ENCODE peak calls at places on chromosomes 13 and 19, in eight cellular contexts. F, E, W, X, T, B, N and L are unnamed samples. For H3K27me3, the result is how much of the 10 kb centered on the place peaks cover.

GRCh38 chr19:51799998-51800848 is 5.3 kb downstream of the FPR3 start:
- DNase-seq in N (peak), B (peak), F (no peak), X (no peak), W (no peak), E (no peak), T (no peak), L (no peak)

GRCh38 chr13:23506821-23507210 is 63.4 kb upstream of the TNFRSF19 start:
- DNase-seq in F (no peak), T (peak), W (no peak), E (no peak), B (no peak), N (no peak), X (no peak), L (no peak)

GRCh38 chr19:3413796-3414327 is 47.5 kb downstream of the NFIC start:
- DNase-seq in N (peak), E (no peak), F (no peak), W (no peak), X (no peak), B (no peak), T (peak), L (no peak)

GRCh38 chr19:3137139-3137538 is 1.3 kb downstream of the GNA15 start:
- DNase-seq in N (no peak), B (no peak), W (no peak), E (no peak), F (no peak), X (no peak), T (no peak), L (no peak)

GRCh38 chr19:32367948-32368536 is 22.6 kb downstream of the ZNF507 start:
- DNase-seq in N (no peak), X (no peak), E (no peak), W (no peak), T (no peak), F (no peak), B (no peak), L (no peak)

GRCh38 chr19:43581467-43581866 is 5.9 kb downstream of the PINLYP start:
- DNase-seq in B (no peak), T (no peak), X (no peak), N (no peak), W (no peak), F (no peak), E (no peak), L (no peak)

GRCh38 chr13:76759877-76760276 is 126.3 kb downstream of the KCTD12 start:
- DNase-seq in N (no peak), F (no peak), E (no peak), W (no peak), X (no peak), B (no peak), T (no peak), L (no peak)

GRCh38 chr13:26710166-26710565 is 50.4 kb downstream of the GPR12 start:
- DNase-seq in N (no peak), W (no peak), T (no peak), X (no peak), B (no peak), F (no peak), E (peak), L (no peak)

GRCh38 chr13:67148219-67148583 is 81.9 kb downstream of the PCDH9 start:
- DNase-seq in F (no peak), E (no peak), T (no peak), W (no peak), B (no peak), X (no peak), N (no peak), L (no peak)

GRCh38 chr19:17259118-17259780 is 5.3 kb downstream of the USHBP1 start:
- DNase-seq in X (no peak), N (no peak), F (no peak), W (no peak), B (no peak), E (no peak), T (no peak), L (no peak)

GRCh38 chr19:35347171-35347929 is at the start of gene FFAR1:
- DNase-seq in T (no peak), X (no peak), W (no peak), F (peak), E (no peak), B (peak), N (no peak), L (no peak)

GRCh38 chr13:114073881-114074551 is 58.4 kb downstream of the RASA3 start:
- DNase-seq in N (no peak), E (no peak), W (no peak), B (no peak), F (no peak), T (no peak), X (no peak), L (no peak)

GRCh38 chr13:67772807-67773453 is 542.8 kb upstream of the PCDH9 start:
- DNase-seq in T (no peak), F (no peak), W (no peak), N (no peak), X (no peak), B (no peak), E (no peak), L (no peak)

GRCh38 chr13:21673592-21674270 is 2.9 kb downstream of the FGF9 start:
- DNase-seq in W (no peak), N (no peak), X (no peak), F (no peak), T (peak), B (peak), E (peak), L (no peak)

GRCh38 chr13:21671793-21672680 is 1.2 kb downstream of the FGF9 start:
- DNase-seq in B (no peak), E (peak), F (no peak), X (no peak), T (peak), N (no peak), W (no peak), L (no peak)

GRCh38 chr13:21670883-21671792 is at the start of gene FGF9:
- DNase-seq in F (peak), N (peak), T (peak), W (peak), B (peak), E (peak), X (peak), L (no peak)

GRCh38 chr13:21674271-21675009 is 3.6 kb downstream of the FGF9 start:
- DNase-seq in E (peak), B (peak), X (no peak), W (no peak), T (peak), F (no peak), N (no peak), L (no peak)

DNA sequence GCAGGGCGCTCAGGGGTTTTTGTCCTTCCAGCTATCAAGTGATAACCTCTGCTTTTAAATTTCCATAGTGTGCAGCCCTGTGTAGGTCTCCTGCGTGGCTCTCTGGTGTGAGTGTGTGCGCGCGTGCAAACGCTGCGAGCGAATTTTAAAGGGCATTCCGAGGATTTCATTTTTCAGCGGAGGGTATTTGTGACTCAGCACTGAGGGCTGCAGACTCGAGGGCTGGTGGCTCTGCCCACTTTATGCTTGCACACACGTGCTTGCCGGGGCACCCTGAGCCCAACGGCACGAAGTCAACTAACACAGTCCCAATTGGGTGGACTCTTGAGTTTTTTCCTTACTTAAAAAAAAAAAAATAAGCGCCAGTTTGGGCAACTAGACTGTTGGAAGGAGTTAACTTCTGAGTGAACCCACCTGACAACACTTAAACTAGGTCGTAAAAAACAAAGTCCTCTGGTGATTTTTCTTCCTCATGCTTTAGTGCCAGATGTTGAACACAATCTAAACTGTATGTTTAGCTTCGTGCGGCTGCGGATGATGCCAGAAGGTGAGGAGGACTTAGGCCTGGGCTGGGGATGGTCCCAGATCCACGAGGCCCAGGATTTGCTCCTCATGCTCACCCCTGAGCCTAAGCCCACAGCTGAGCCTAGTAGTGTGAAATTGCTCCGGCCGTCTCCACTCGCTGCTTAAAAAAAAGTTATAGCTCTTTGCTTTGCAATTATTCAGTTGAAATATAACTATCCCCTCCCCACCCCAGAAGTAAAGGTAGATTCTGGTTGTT is 2.1 kb downstream of the FGF9 start:
- DNase-seq in E (no peak), F (no peak), W (no peak), X (no peak), T (no peak), B (no peak), N (no peak), L (no peak)
- H3K27me3 ChIP-seq in E (half or more), F (under half), W (under half), X (half or more), T (half or more), B (under half), N (half or more), L (under half)

GRCh38 chr13:48296528-48296927 is 7.0 kb upstream of the RB1 start:
- DNase-seq in E (no peak), F (no peak), W (no peak), T (no peak), B (no peak), N (no peak), X (no peak), L (no peak)

GRCh38 chr13:48291730-48292129 is 11.8 kb upstream of the RB1 start:
- DNase-seq in B (no peak), E (no peak), T (no peak), F (no peak), X (no peak), N (peak), W (no peak), L (no peak)

GRCh38 chr13:48294670-48295069 is 8.9 kb upstream of the RB1 start:
- DNase-seq in T (no peak), E (no peak), F (no peak), N (peak), X (no peak), B (no peak), W (no peak), L (no peak)

GRCh38 chr13:48295271-48295670 is 8.3 kb upstream of the RB1 start:
- DNase-seq in B (no peak), T (no peak), N (no peak), X (no peak), F (no peak), E (no peak), W (no peak), L (no peak)

GRCh38 chr13:48292650-48293049 is 10.9 kb upstream of the RB1 start:
- DNase-seq in T (no peak), W (no peak), N (peak), B (no peak), E (no peak), X (no peak), F (no peak), L (no peak)
- H3K4me3 ChIP-seq in T (no peak), W (no peak), N (no peak), B (no peak), E (no peak), X (no peak), F (no peak), L (no peak)

GRCh38 chr19:41206456-41206855 is 12.6 kb upstream of the AXL start:
- DNase-seq in W (no peak), B (no peak), X (no peak), N (no peak), F (no peak), E (no peak), T (no peak), L (no peak)

GRCh38 chr19:41203371-41203770 is 10.4 kb downstream of the CYP2S1 start:
- DNase-seq in W (no peak), X (no peak), N (no peak), B (no peak), E (no peak), F (no peak), T (no peak), L (no peak)

GRCh38 chr19:41205995-41206394 is 13.0 kb downstream of the CYP2S1 start:
- DNase-seq in W (no peak), N (no peak), E (no peak), X (no peak), B (no peak), T (no peak), F (no peak), L (no peak)

GRCh38 chr19:41206926-41207750 is 11.9 kb upstream of the AXL start:
- DNase-seq in X (no peak), N (no peak), E (peak), F (no peak), B (peak), W (no peak), T (no peak), L (no peak)
- TF ChIP-seq REST in X (no peak), N (no peak), E (no peak), F (no peak), B (no peak), W (no peak), T (no peak), L (no peak)

GRCh38 chr19:48777139-48777538 is 21.8 kb downstream of the FGF21 start:
- DNase-seq in F (no peak), T (no peak), X (no peak), B (no peak), N (no peak), W (no peak), E (no peak), L (no peak)
- H3K27me3 ChIP-seq in F (under half), T (under half), X (under half), B (under half), N (under half), W (under half), E (under half), L (under half)

GRCh38 chr13:73062368-73062767 is 3.6 kb downstream of the KLF5 start:
- DNase-seq in B (no peak), T (no peak), W (no peak), F (no peak), X (no peak), N (no peak), E (no peak), L (no peak)
- H3K4me3 ChIP-seq in B (no peak), T (no peak), W (no peak), F (no peak), X (no peak), N (no peak), E (no peak), L (no peak)

GRCh38 chr19:45553464-45553863 is 31.1 kb downstream of the OPA3 start:
- DNase-seq in X (no peak), T (no peak), N (no peak), F (no peak), E (peak), B (peak), W (no peak), L (no peak)
- TF ChIP-seq REST in X (no peak), T (no peak), N (no peak), F (no peak), E (no peak), B (no peak), W (no peak), L (no peak)

GRCh38 chr13:40123962-40124647 is 468.6 kb downstream of the COG6 start:
- DNase-seq in N (no peak), E (no peak), T (no peak), X (no peak), B (no peak), W (no peak), F (no peak), L (no peak)
- H3K27me3 ChIP-seq in N (under half), E (under half), T (under half), X (under half), B (under half), W (under half), F (under half), L (under half)

DNA sequence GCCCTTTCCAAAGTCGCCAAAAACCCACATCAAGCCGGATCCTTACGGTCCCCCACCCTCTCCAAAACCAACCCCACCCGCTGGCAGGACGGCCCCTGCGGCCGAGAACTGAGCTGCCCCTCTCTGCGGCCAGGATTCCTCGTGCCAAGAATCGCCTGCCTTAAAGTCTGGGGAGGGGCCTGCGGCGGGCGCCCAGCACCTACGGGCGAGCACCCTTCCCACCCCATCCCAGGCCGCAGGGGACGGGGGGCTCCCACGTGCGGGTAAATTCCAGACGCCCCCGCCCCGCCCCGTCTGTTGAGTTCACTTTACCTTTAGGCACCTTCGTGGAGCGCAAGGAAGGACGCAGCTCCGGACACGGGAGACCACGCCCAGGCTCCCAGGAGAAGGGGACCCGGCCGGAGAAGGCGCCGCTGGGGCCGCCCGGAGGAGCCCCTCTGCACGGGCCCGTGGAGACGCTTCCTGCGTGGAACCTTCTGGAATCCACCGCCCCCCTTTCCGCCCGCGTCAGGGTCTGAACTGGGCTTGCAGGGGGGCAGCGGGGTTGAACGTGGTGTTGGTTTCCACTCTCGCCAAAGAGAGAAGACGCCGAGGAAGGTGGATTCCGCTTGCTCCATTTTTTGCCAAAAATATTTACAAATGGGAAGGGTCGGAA is 22.8 kb downstream of the ONECUT3 start:
- DNase-seq in F (no peak), N (no peak), W (no peak), B (no peak), E (no peak), X (no peak), T (peak), L (no peak)
- H3K4me3 ChIP-seq in F (no peak), N (no peak), W (no peak), B (no peak), E (peak), X (no peak), T (no peak), L (no peak)